ENCODE peak calls at places on chromosomes 5 and 9, in six cellular contexts. P, Q, E, G, J and I are unnamed samples.

GRCh38 chr9:2336055-2336454 is 285.5 kb upstream of the VLDLR start:
- DNase-seq in P (no peak), Q (no peak), E (no peak), G (no peak), J (peak; percentile 18), I (no peak)

GRCh38 chr5:103774736-103775135 is 212.1 kb upstream of the NUDT12 start:
- DNase-seq in P (no peak), Q (no peak), E (peak; percentile 11), G (peak; percentile 4), J (no peak), I (no peak)

GRCh38 chr9:129177443-129177790 is 644 bp downstream of the IER5L start:
- DNase-seq in P (no peak), Q (no peak), E (no peak), G (no peak), J (no peak), I (no peak)

GRCh38 chr9:134066546-134066922 is 1.3 kb downstream of the BRD3 start:
- DNase-seq in P (no peak), Q (peak; percentile 10), E (no peak), G (no peak), J (no peak), I (peak; percentile 33)

GRCh38 chr9:31870276-31870675 is 514.2 kb upstream of the ACO1 start:
- DNase-seq in P (no peak), Q (no peak), E (no peak), G (no peak), J (no peak), I (no peak)

GRCh38 chr5:167754501-167754941 is 536.9 kb upstream of the WWC1 start:
- DNase-seq in P (no peak), Q (no peak), E (peak; percentile 26), G (peak; percentile 70), J (no peak), I (no peak)

GRCh38 chr5:54520438-54520846 is 2.9 kb downstream of the SNX18 start:
- DNase-seq in P (no peak), Q (no peak), E (no peak), G (no peak), J (no peak), I (no peak)

GRCh38 chr5:100444961-100445360 is 90.2 kb upstream of the FAM174A start:
- DNase-seq in P (no peak), Q (no peak), E (no peak), G (no peak), J (no peak), I (no peak)

GRCh38 chr5:107043665-107044064 is 627.1 kb downstream of the EFNA5 start:
- DNase-seq in P (no peak), Q (no peak), E (no peak), G (no peak), J (no peak), I (no peak)

GRCh38 chr5:1494780-1495524 is 28.8 kb downstream of the LPCAT1 start:
- DNase-seq in P (no peak), Q (no peak), E (no peak), G (no peak), J (no peak), I (no peak)

GRCh38 chr5:114210662-114211061 is 151.2 kb upstream of the KCNN2 start:
- DNase-seq in P (no peak), Q (no peak), E (no peak), G (no peak), J (no peak), I (no peak)

GRCh38 chr9:96327694-96328352 is 25.8 kb upstream of the HSD17B3 start:
- DNase-seq in P (peak; percentile 58), Q (peak; percentile 18), E (peak; percentile 2), G (no peak), J (no peak), I (peak; percentile 5)

GRCh38 chr9:117448066-117448465 is 33.2 kb upstream of the ASTN2 start:
- DNase-seq in P (no peak), Q (no peak), E (no peak), G (no peak), J (no peak), I (no peak)

GRCh38 chr9:122446819-122447484 is 30.8 kb downstream of the OR1J1 start:
- DNase-seq in P (no peak), Q (no peak), E (no peak), G (no peak), J (no peak), I (no peak)

GRCh38 chr5:93575466-93575865 is 5.6 kb downstream of the NR2F1-AS1 start:
- DNase-seq in P (no peak), Q (no peak), E (no peak), G (no peak), J (no peak), I (peak; percentile 6)

GRCh38 chr5:150120062-150120441 is 33.7 kb upstream of the CSF1R start:
- DNase-seq in P (no peak), Q (no peak), E (no peak), G (no peak), J (no peak), I (no peak)

GRCh38 chr9:10050016-10050415 is 562.8 kb downstream of the PTPRD start:
- DNase-seq in P (no peak), Q (no peak), E (no peak), G (no peak), J (no peak), I (no peak)

GRCh38 chr5:1949253-1949652 is 66.5 kb upstream of the IRX4 start:
- DNase-seq in P (no peak), Q (no peak), E (no peak), G (no peak), J (no peak), I (no peak)

GRCh38 chr9:98742325-98743280 is 33.9 kb upstream of the GABBR2 start:
- DNase-seq in P (no peak), Q (no peak), E (peak; percentile 18), G (peak; percentile 10), J (no peak), I (no peak)

GRCh38 chr5:170151105-170151831 is 45.6 kb downstream of the FOXI1 start:
- DNase-seq in P (peak; percentile 90), Q (no peak), E (peak; percentile 47), G (peak; percentile 61), J (no peak), I (no peak)

GRCh38 chr5:75985077-75985476 is 98.1 kb upstream of the SV2C start:
- DNase-seq in P (no peak), Q (no peak), E (no peak), G (no peak), J (no peak), I (no peak)

GRCh38 chr5:83322273-83322924 is 149.1 kb upstream of the VCAN start:
- DNase-seq in P (no peak), Q (no peak), E (no peak), G (no peak), J (no peak), I (no peak)

GRCh38 chr9:81906656-81907055 is 21.6 kb upstream of the SPATA31D4 start:
- DNase-seq in P (no peak), Q (no peak), E (no peak), G (no peak), J (no peak), I (no peak)

GRCh38 chr9:138052635-138053320 is 175.2 kb downstream of the CACNA1B start:
- DNase-seq in P (no peak), Q (no peak), E (no peak), G (no peak), J (no peak), I (no peak)

GRCh38 chr5:38414348-38414747 is 142.1 kb downstream of the LIFR start:
- DNase-seq in P (no peak), Q (no peak), E (peak; percentile 7), G (peak; percentile 41), J (no peak), I (no peak)

GRCh38 chr5:14439087-14439841 is 142.3 kb upstream of the OTULINL start:
- DNase-seq in P (no peak), Q (no peak), E (no peak), G (no peak), J (no peak), I (no peak)

GRCh38 chr9:5510360-5510931 is at the start of gene PDCD1LG2:
- DNase-seq in P (no peak), Q (no peak), E (peak; percentile 30), G (peak; percentile 46), J (no peak), I (no peak)

GRCh38 chr5:16791036-16791705 is 144.9 kb downstream of the MYO10 start:
- DNase-seq in P (peak; percentile 50), Q (peak; percentile 50), E (no peak), G (no peak), J (peak; percentile 26), I (peak; percentile 36)

GRCh38 chr9:14313378-14313940 is 482 bp downstream of the NFIB start:
- DNase-seq in P (no peak), Q (no peak), E (peak; percentile 3), G (no peak), J (no peak), I (peak; percentile 67)

GRCh38 chr9:36867672-36868471 is 166.2 kb downstream of the PAX5 start:
- DNase-seq in P (no peak), Q (peak; percentile 95), E (no peak), G (no peak), J (no peak), I (peak; percentile 74)

GRCh38 chr5:1268666-1269065 is 26.2 kb downstream of the TERT start:
- DNase-seq in P (no peak), Q (no peak), E (no peak), G (no peak), J (no peak), I (no peak)

GRCh38 chr5:90947667-90948066 is 389.1 kb downstream of the ADGRV1 start:
- DNase-seq in P (no peak), Q (no peak), E (no peak), G (no peak), J (no peak), I (no peak)

GRCh38 chr9:70197384-70198039 is 61.3 kb upstream of the SMC5 start:
- DNase-seq in P (no peak), Q (no peak), E (no peak), G (no peak), J (no peak), I (no peak)

GRCh38 chr9:113886003-113886324 is 9.9 kb downstream of the ZNF618 start:
- DNase-seq in P (no peak), Q (no peak), E (no peak), G (no peak), J (no peak), I (no peak)

GRCh38 chr9:116075191-116075590 is 78.4 kb upstream of the PAPPA start:
- DNase-seq in P (no peak), Q (no peak), E (peak; percentile 49), G (no peak), J (no peak), I (no peak)

GRCh38 chr5:137199966-137200365 is 299.2 kb downstream of the SPOCK1 start:
- DNase-seq in P (no peak), Q (no peak), E (no peak), G (no peak), J (no peak), I (no peak)

GRCh38 chr9:14415947-14416346 is 102.0 kb upstream of the NFIB start:
- DNase-seq in P (no peak), Q (no peak), E (no peak), G (no peak), J (no peak), I (no peak)

GRCh38 chr9:92026206-92027002 is 76.4 kb upstream of the ROR2 start:
- DNase-seq in P (no peak), Q (no peak), E (no peak), G (no peak), J (no peak), I (no peak)